ENCODE peak calls at places on chromosomes 1 and 21, in ten cellular contexts. One of them, this sample, is unnamed.

GRCh38 chr1:61504840-61505239 is 220.1 kb downstream of the TM2D1 start:
- DNase-seq in Calu3: no peak
- DNase-seq in AG09309: no peak
- DNase-seq in stimulated activated CD8-positive, alpha-beta memory T cell treated with anti-CD3 and anti-CD28 coated beads, Interleukin-4, amount 100 ng/mL, for 1 hour: no peak
- DNase-seq in HCEC 1CT: no peak
- DNase-seq in HS-5: no peak
- DNase-seq in thyroid gland: no peak
- DNase-seq in GM10248: no peak
- DNase-seq in NT2/D1: no peak
- DNase-seq in OCI-LY7: no peak
- DNase-seq in this sample: no peak

GRCh38 chr1:37667023-37667769 is 25.1 kb upstream of the CDCA8 start:
- DNase-seq in HCEC 1CT: no peak
- DNase-seq in thyroid gland: no peak
- DNase-seq in Calu3: no peak
- DNase-seq in NT2/D1: no peak
- DNase-seq in GM10248: no peak
- DNase-seq in OCI-LY7: no peak
- DNase-seq in HS-5: no peak
- DNase-seq in stimulated activated CD8-positive, alpha-beta memory T cell treated with anti-CD3 and anti-CD28 coated beads, Interleukin-4, amount 100 ng/mL, for 1 hour: no peak
- DNase-seq in AG09309: no peak
- DNase-seq in this sample: no peak

GRCh38 chr1:205678286-205679111 is 1.8 kb downstream of the SLC45A3 start:
- DNase-seq in HCEC 1CT: no peak
- DNase-seq in GM10248: no peak
- DNase-seq in HS-5: no peak
- DNase-seq in NT2/D1: no peak
- DNase-seq in stimulated activated CD8-positive, alpha-beta memory T cell treated with anti-CD3 and anti-CD28 coated beads, Interleukin-4, amount 100 ng/mL, for 1 hour: no peak
- DNase-seq in AG09309: no peak
- DNase-seq in OCI-LY7: no peak
- DNase-seq in Calu3: no peak
- DNase-seq in thyroid gland: no peak
- DNase-seq in this sample: no peak

GRCh38 chr21:26070822-26071425 is 99.6 kb downstream of the APP start:
- DNase-seq in stimulated activated CD8-positive, alpha-beta memory T cell treated with anti-CD3 and anti-CD28 coated beads, Interleukin-4, amount 100 ng/mL, for 1 hour: no peak
- DNase-seq in thyroid gland: peak
- DNase-seq in AG09309: peak
- DNase-seq in GM10248: no peak
- DNase-seq in Calu3: no peak
- DNase-seq in HS-5: peak
- DNase-seq in OCI-LY7: peak
- DNase-seq in NT2/D1: no peak
- DNase-seq in HCEC 1CT: peak
- DNase-seq in this sample: no peak

GRCh38 chr1:29586991-29587745 is 350.8 kb downstream of the PTPRU start:
- DNase-seq in HS-5: no peak
- DNase-seq in GM10248: no peak
- DNase-seq in thyroid gland: no peak
- DNase-seq in OCI-LY7: no peak
- DNase-seq in HCEC 1CT: no peak
- DNase-seq in Calu3: no peak
- DNase-seq in NT2/D1: no peak
- DNase-seq in stimulated activated CD8-positive, alpha-beta memory T cell treated with anti-CD3 and anti-CD28 coated beads, Interleukin-4, amount 100 ng/mL, for 1 hour: no peak
- DNase-seq in AG09309: no peak
- DNase-seq in this sample: no peak

GRCh38 chr1:154730986-154731489 is 123.1 kb upstream of the ADAR start:
- DNase-seq in stimulated activated CD8-positive, alpha-beta memory T cell treated with anti-CD3 and anti-CD28 coated beads, Interleukin-4, amount 100 ng/mL, for 1 hour: no peak
- DNase-seq in OCI-LY7: no peak
- DNase-seq in HS-5: no peak
- DNase-seq in thyroid gland: no peak
- DNase-seq in Calu3: no peak
- DNase-seq in AG09309: no peak
- DNase-seq in NT2/D1: no peak
- DNase-seq in HCEC 1CT: no peak
- DNase-seq in GM10248: no peak
- DNase-seq in this sample: no peak

GRCh38 chr1:188669715-188670114 is 1807.9 kb downstream of the BRINP3 start:
- DNase-seq in stimulated activated CD8-positive, alpha-beta memory T cell treated with anti-CD3 and anti-CD28 coated beads, Interleukin-4, amount 100 ng/mL, for 1 hour: no peak
- DNase-seq in AG09309: no peak
- DNase-seq in NT2/D1: peak
- DNase-seq in GM10248: no peak
- DNase-seq in OCI-LY7: no peak
- DNase-seq in thyroid gland: peak
- DNase-seq in HS-5: no peak
- DNase-seq in Calu3: no peak
- DNase-seq in HCEC 1CT: peak
- DNase-seq in this sample: no peak

GRCh38 chr1:31637915-31638673 is 6.6 kb downstream of the PEF1 start:
- DNase-seq in stimulated activated CD8-positive, alpha-beta memory T cell treated with anti-CD3 and anti-CD28 coated beads, Interleukin-4, amount 100 ng/mL, for 1 hour: no peak
- DNase-seq in AG09309: no peak
- DNase-seq in thyroid gland: no peak
- DNase-seq in HS-5: no peak
- DNase-seq in NT2/D1: no peak
- DNase-seq in OCI-LY7: no peak
- DNase-seq in HCEC 1CT: no peak
- DNase-seq in GM10248: no peak
- DNase-seq in Calu3: no peak
- DNase-seq in this sample: no peak

GRCh38 chr1:112533029-112533428 is 24.3 kb downstream of the WNT2B start:
- DNase-seq in OCI-LY7: no peak
- DNase-seq in HS-5: peak
- DNase-seq in NT2/D1: no peak
- DNase-seq in HCEC 1CT: peak
- DNase-seq in AG09309: no peak
- DNase-seq in GM10248: no peak
- DNase-seq in stimulated activated CD8-positive, alpha-beta memory T cell treated with anti-CD3 and anti-CD28 coated beads, Interleukin-4, amount 100 ng/mL, for 1 hour: no peak
- DNase-seq in thyroid gland: no peak
- DNase-seq in Calu3: no peak
- DNase-seq in this sample: no peak

GRCh38 chr1:150233359-150234308 is 2.3 kb downstream of the ANP32E start:
- DNase-seq in NT2/D1: no peak
- DNase-seq in Calu3: peak
- DNase-seq in OCI-LY7: peak
- DNase-seq in HCEC 1CT: peak
- DNase-seq in AG09309: no peak
- DNase-seq in HS-5: no peak
- DNase-seq in thyroid gland: peak
- DNase-seq in GM10248: no peak
- DNase-seq in stimulated activated CD8-positive, alpha-beta memory T cell treated with anti-CD3 and anti-CD28 coated beads, Interleukin-4, amount 100 ng/mL, for 1 hour: no peak
- DNase-seq in this sample: no peak

GRCh38 chr1:26584022-26584485 is 54.5 kb downstream of the RPS6KA1 start:
- DNase-seq in GM10248: no peak
- DNase-seq in Calu3: peak
- DNase-seq in HCEC 1CT: peak
- DNase-seq in HS-5: no peak
- DNase-seq in stimulated activated CD8-positive, alpha-beta memory T cell treated with anti-CD3 and anti-CD28 coated beads, Interleukin-4, amount 100 ng/mL, for 1 hour: no peak
- DNase-seq in AG09309: no peak
- DNase-seq in OCI-LY7: peak
- DNase-seq in NT2/D1: peak
- DNase-seq in thyroid gland: no peak
- DNase-seq in this sample: no peak

GRCh38 chr1:67433830-67434229 is 3.6 kb upstream of the SERBP1 start:
- DNase-seq in stimulated activated CD8-positive, alpha-beta memory T cell treated with anti-CD3 and anti-CD28 coated beads, Interleukin-4, amount 100 ng/mL, for 1 hour: no peak
- DNase-seq in thyroid gland: no peak
- DNase-seq in NT2/D1: no peak
- DNase-seq in GM10248: no peak
- DNase-seq in Calu3: no peak
- DNase-seq in HS-5: no peak
- DNase-seq in AG09309: no peak
- DNase-seq in HCEC 1CT: no peak
- DNase-seq in OCI-LY7: no peak
- DNase-seq in this sample: no peak

GRCh38 chr21:29904359-29905282 is 35.2 kb downstream of the GRIK1 start:
- DNase-seq in HCEC 1CT: peak
- DNase-seq in NT2/D1: no peak
- DNase-seq in AG09309: no peak
- DNase-seq in GM10248: no peak
- DNase-seq in Calu3: no peak
- DNase-seq in HS-5: peak
- DNase-seq in OCI-LY7: no peak
- DNase-seq in stimulated activated CD8-positive, alpha-beta memory T cell treated with anti-CD3 and anti-CD28 coated beads, Interleukin-4, amount 100 ng/mL, for 1 hour: no peak
- DNase-seq in thyroid gland: no peak
- DNase-seq in this sample: no peak

GRCh38 chr1:219174672-219175564 is 1.2 kb downstream of the LYPLAL1 start:
- DNase-seq in Calu3: peak
- DNase-seq in NT2/D1: peak
- DNase-seq in AG09309: peak
- DNase-seq in GM10248: peak
- DNase-seq in OCI-LY7: peak
- DNase-seq in thyroid gland: peak
- DNase-seq in stimulated activated CD8-positive, alpha-beta memory T cell treated with anti-CD3 and anti-CD28 coated beads, Interleukin-4, amount 100 ng/mL, for 1 hour: no peak
- DNase-seq in HS-5: peak
- DNase-seq in HCEC 1CT: peak
- DNase-seq in this sample: no peak

GRCh38 chr1:115193429-115193828 is 104.1 kb upstream of the TSPAN2 start:
- DNase-seq in Calu3: no peak
- DNase-seq in OCI-LY7: no peak
- DNase-seq in thyroid gland: no peak
- DNase-seq in GM10248: no peak
- DNase-seq in NT2/D1: no peak
- DNase-seq in HS-5: no peak
- DNase-seq in stimulated activated CD8-positive, alpha-beta memory T cell treated with anti-CD3 and anti-CD28 coated beads, Interleukin-4, amount 100 ng/mL, for 1 hour: no peak
- DNase-seq in AG09309: no peak
- DNase-seq in HCEC 1CT: no peak
- DNase-seq in this sample: no peak

GRCh38 chr1:12475158-12475934 is 142.7 kb downstream of the DHRS3 start:
- DNase-seq in Calu3: peak
- DNase-seq in OCI-LY7: no peak
- DNase-seq in GM10248: no peak
- DNase-seq in HS-5: no peak
- DNase-seq in thyroid gland: peak
- DNase-seq in AG09309: no peak
- DNase-seq in NT2/D1: no peak
- DNase-seq in stimulated activated CD8-positive, alpha-beta memory T cell treated with anti-CD3 and anti-CD28 coated beads, Interleukin-4, amount 100 ng/mL, for 1 hour: no peak
- DNase-seq in HCEC 1CT: no peak
- DNase-seq in this sample: no peak

GRCh38 chr1:234535763-234536515 is 57.0 kb upstream of the TARBP1 start:
- DNase-seq in AG09309: no peak
- DNase-seq in GM10248: no peak
- DNase-seq in stimulated activated CD8-positive, alpha-beta memory T cell treated with anti-CD3 and anti-CD28 coated beads, Interleukin-4, amount 100 ng/mL, for 1 hour: no peak
- DNase-seq in Calu3: no peak
- DNase-seq in HCEC 1CT: peak
- DNase-seq in NT2/D1: no peak
- DNase-seq in thyroid gland: peak
- DNase-seq in HS-5: no peak
- DNase-seq in OCI-LY7: no peak
- DNase-seq in this sample: no peak

GRCh38 chr1:21052034-21052433 is 124.7 kb downstream of the EIF4G3 start:
- DNase-seq in HS-5: no peak
- DNase-seq in stimulated activated CD8-positive, alpha-beta memory T cell treated with anti-CD3 and anti-CD28 coated beads, Interleukin-4, amount 100 ng/mL, for 1 hour: no peak
- DNase-seq in OCI-LY7: no peak
- DNase-seq in Calu3: no peak
- DNase-seq in thyroid gland: no peak
- DNase-seq in AG09309: no peak
- DNase-seq in NT2/D1: no peak
- DNase-seq in HCEC 1CT: no peak
- DNase-seq in GM10248: no peak
- DNase-seq in this sample: no peak

GRCh38 chr1:82177190-82177589 is 376.5 kb downstream of the ADGRL2 start:
- DNase-seq in AG09309: no peak
- DNase-seq in HS-5: no peak
- DNase-seq in Calu3: no peak
- DNase-seq in HCEC 1CT: no peak
- DNase-seq in GM10248: no peak
- DNase-seq in NT2/D1: no peak
- DNase-seq in stimulated activated CD8-positive, alpha-beta memory T cell treated with anti-CD3 and anti-CD28 coated beads, Interleukin-4, amount 100 ng/mL, for 1 hour: no peak
- DNase-seq in thyroid gland: no peak
- DNase-seq in OCI-LY7: no peak
- DNase-seq in this sample: no peak

GRCh38 chr1:112849425-112849966 is 106.5 kb downstream of the SLC16A1 start:
- DNase-seq in AG09309: no peak
- DNase-seq in HCEC 1CT: no peak
- DNase-seq in NT2/D1: no peak
- DNase-seq in thyroid gland: no peak
- DNase-seq in OCI-LY7: no peak
- DNase-seq in stimulated activated CD8-positive, alpha-beta memory T cell treated with anti-CD3 and anti-CD28 coated beads, Interleukin-4, amount 100 ng/mL, for 1 hour: no peak
- DNase-seq in Calu3: peak
- DNase-seq in HS-5: no peak
- DNase-seq in GM10248: no peak
- DNase-seq in this sample: no peak

GRCh38 chr1:180029524-180030130 is 75.0 kb downstream of the CEP350 start:
- DNase-seq in OCI-LY7: no peak
- DNase-seq in AG09309: no peak
- DNase-seq in stimulated activated CD8-positive, alpha-beta memory T cell treated with anti-CD3 and anti-CD28 coated beads, Interleukin-4, amount 100 ng/mL, for 1 hour: no peak
- DNase-seq in thyroid gland: no peak
- DNase-seq in NT2/D1: no peak
- DNase-seq in HCEC 1CT: peak
- DNase-seq in GM10248: no peak
- DNase-seq in HS-5: no peak
- DNase-seq in Calu3: no peak
- DNase-seq in this sample: no peak

GRCh38 chr21:32007461-32007860 is 134.6 kb downstream of the HUNK start:
- DNase-seq in HS-5: peak
- DNase-seq in AG09309: peak
- DNase-seq in thyroid gland: no peak
- DNase-seq in NT2/D1: no peak
- DNase-seq in GM10248: no peak
- DNase-seq in HCEC 1CT: no peak
- DNase-seq in OCI-LY7: no peak
- DNase-seq in stimulated activated CD8-positive, alpha-beta memory T cell treated with anti-CD3 and anti-CD28 coated beads, Interleukin-4, amount 100 ng/mL, for 1 hour: no peak
- DNase-seq in Calu3: no peak
- DNase-seq in this sample: no peak

GRCh38 chr1:71916894-71917293 is 365.4 kb downstream of the NEGR1 start:
- DNase-seq in AG09309: no peak
- DNase-seq in HS-5: no peak
- DNase-seq in Calu3: no peak
- DNase-seq in thyroid gland: no peak
- DNase-seq in HCEC 1CT: no peak
- DNase-seq in OCI-LY7: no peak
- DNase-seq in stimulated activated CD8-positive, alpha-beta memory T cell treated with anti-CD3 and anti-CD28 coated beads, Interleukin-4, amount 100 ng/mL, for 1 hour: no peak
- DNase-seq in GM10248: no peak
- DNase-seq in NT2/D1: no peak
- DNase-seq in this sample: no peak

GRCh38 chr1:23019851-23020625 is 770 bp downstream of the KDM1A start:
- DNase-seq in NT2/D1: no peak
- DNase-seq in OCI-LY7: peak
- DNase-seq in Calu3: peak
- DNase-seq in GM10248: peak
- DNase-seq in HCEC 1CT: peak
- DNase-seq in HS-5: no peak
- DNase-seq in AG09309: no peak
- DNase-seq in thyroid gland: peak
- DNase-seq in stimulated activated CD8-positive, alpha-beta memory T cell treated with anti-CD3 and anti-CD28 coated beads, Interleukin-4, amount 100 ng/mL, for 1 hour: no peak
- DNase-seq in this sample: peak

GRCh38 chr1:79614762-79615161 is 608.2 kb upstream of the ADGRL4 start:
- DNase-seq in stimulated activated CD8-positive, alpha-beta memory T cell treated with anti-CD3 and anti-CD28 coated beads, Interleukin-4, amount 100 ng/mL, for 1 hour: no peak
- DNase-seq in AG09309: no peak
- DNase-seq in OCI-LY7: no peak
- DNase-seq in NT2/D1: no peak
- DNase-seq in thyroid gland: no peak
- DNase-seq in HS-5: no peak
- DNase-seq in GM10248: no peak
- DNase-seq in Calu3: no peak
- DNase-seq in HCEC 1CT: peak
- DNase-seq in this sample: no peak

GRCh38 chr1:42963378-42964005 is 4.8 kb upstream of the SLC2A1 start:
- DNase-seq in HS-5: no peak
- DNase-seq in NT2/D1: no peak
- DNase-seq in thyroid gland: no peak
- DNase-seq in stimulated activated CD8-positive, alpha-beta memory T cell treated with anti-CD3 and anti-CD28 coated beads, Interleukin-4, amount 100 ng/mL, for 1 hour: no peak
- DNase-seq in HCEC 1CT: peak
- DNase-seq in GM10248: no peak
- DNase-seq in OCI-LY7: no peak
- DNase-seq in AG09309: no peak
- DNase-seq in Calu3: no peak
- DNase-seq in this sample: no peak

GRCh38 chr1:56584910-56585528 is 5.7 kb upstream of the PLPP3 start:
- DNase-seq in OCI-LY7: peak
- DNase-seq in NT2/D1: no peak
- DNase-seq in HS-5: peak
- DNase-seq in AG09309: no peak
- DNase-seq in GM10248: peak
- DNase-seq in HCEC 1CT: peak
- DNase-seq in Calu3: peak
- DNase-seq in thyroid gland: peak
- DNase-seq in stimulated activated CD8-positive, alpha-beta memory T cell treated with anti-CD3 and anti-CD28 coated beads, Interleukin-4, amount 100 ng/mL, for 1 hour: no peak
- DNase-seq in this sample: peak

GRCh38 chr1:63843884-63844283 is 70.1 kb downstream of the ROR1 start:
- DNase-seq in NT2/D1: peak
- DNase-seq in stimulated activated CD8-positive, alpha-beta memory T cell treated with anti-CD3 and anti-CD28 coated beads, Interleukin-4, amount 100 ng/mL, for 1 hour: no peak
- DNase-seq in HS-5: no peak
- DNase-seq in GM10248: no peak
- DNase-seq in HCEC 1CT: no peak
- DNase-seq in Calu3: no peak
- DNase-seq in OCI-LY7: no peak
- DNase-seq in AG09309: no peak
- DNase-seq in thyroid gland: no peak
- DNase-seq in this sample: no peak